ENCODE peak calls at places on chromosomes 7 and 10, in six cellular contexts. D is A549, J is K562, W is GM12878, L is H1, F is HepG2. G is an unnamed sample.

GRCh38 chr10:84706431-84706830 is 378.0 kb downstream of the CCSER2 start:
- DNase-seq in D (no peak), J (no peak), W (no peak), L (no peak), F (no peak), G (no peak)

GRCh38 chr10:3805227-3805790 is 20.3 kb upstream of the KLF6 start:
- DNase-seq in D (peak; percentile 81), J (peak; percentile 45), W (peak; percentile 71), L (no peak), F (no peak), G (no peak)

GRCh38 chr7:120966961-120967360 is 16.4 kb downstream of the ING3 start:
- DNase-seq in D (no peak), J (no peak), W (no peak), L (no peak), F (no peak), G (no peak)

GRCh38 chr10:124698560-124699470 is 45.4 kb downstream of the FAM53B start:
- DNase-seq in D (no peak), J (no peak), W (no peak), L (no peak), F (no peak), G (no peak)

GRCh38 chr7:152436279-152437147 is 710 bp upstream of the KMT2C start:
- DNase-seq in D (peak; percentile 94), J (peak; percentile 98), W (no peak), L (peak; percentile 97), F (peak; percentile 81), G (peak; percentile 100)

GRCh38 chr10:47287365-47287802 is 12.6 kb upstream of the GDF10 start:
- DNase-seq in D (no peak), J (no peak), W (no peak), L (no peak), F (no peak), G (peak; percentile 50)

GRCh38 chr7:39613577-39613976 is 9.8 kb upstream of the RALA start:
- DNase-seq in D (no peak), J (no peak), W (no peak), L (no peak), F (no peak), G (peak; percentile 43)

GRCh38 chr7:2564970-2565546 is 6.3 kb downstream of the IQCE start:
- DNase-seq in D (no peak), J (no peak), W (no peak), L (no peak), F (no peak), G (no peak)

GRCh38 chr10:72691470-72692056 is 380 bp upstream of the MCU start:
- DNase-seq in D (no peak), J (no peak), W (peak; percentile 73), L (no peak), F (peak; percentile 92), G (no peak)

GRCh38 chr7:134290286-134290685 is 26.4 kb downstream of the SLC35B4 start:
- DNase-seq in D (peak; percentile 64), J (no peak), W (no peak), L (no peak), F (no peak), G (no peak)

GRCh38 chr10:118851062-118852035 is 96.6 kb upstream of the CACUL1 start:
- DNase-seq in D (no peak), J (no peak), W (no peak), L (no peak), F (no peak), G (no peak)

GRCh38 chr7:5704534-5704922 is 76.9 kb downstream of the RNF216 start:
- DNase-seq in D (peak; percentile 77), J (peak; percentile 62), W (no peak), L (peak; percentile 71), F (peak; percentile 75), G (peak; percentile 75)

GRCh38 chr7:19705663-19706062 is 3.2 kb downstream of the POLR1F start:
- DNase-seq in D (no peak), J (no peak), W (no peak), L (no peak), F (no peak), G (no peak)

GRCh38 chr7:127226685-127227374 is 25.9 kb downstream of the GRM8 start:
- DNase-seq in D (no peak), J (no peak), W (no peak), L (peak; percentile 51), F (no peak), G (no peak)

GRCh38 chr10:14022954-14023353 is 307.8 kb downstream of the FRMD4A start:
- DNase-seq in D (no peak), J (no peak), W (no peak), L (no peak), F (no peak), G (no peak)

GRCh38 chr10:73408061-73408460 is 5.8 kb downstream of the ANXA7 start:
- DNase-seq in D (no peak), J (no peak), W (no peak), L (no peak), F (no peak), G (no peak)

GRCh38 chr7:42621543-42622219 is 290.2 kb downstream of the C7orf25 start:
- DNase-seq in D (no peak), J (no peak), W (no peak), L (no peak), F (no peak), G (no peak)

GRCh38 chr7:158321056-158321700 is 266.4 kb downstream of the PTPRN2 start:
- DNase-seq in D (no peak), J (no peak), W (no peak), L (peak; percentile 41), F (no peak), G (no peak)

GRCh38 chr10:97921581-97922377 is 72.1 kb downstream of the GOLGA7B start:
- DNase-seq in D (no peak), J (no peak), W (no peak), L (no peak), F (no peak), G (no peak)

GRCh38 chr10:127424594-127425264 is 124.4 kb upstream of the NPS start:
- DNase-seq in D (no peak), J (no peak), W (no peak), L (no peak), F (no peak), G (peak; percentile 80)

GRCh38 chr10:111600772-111601171 is 523.9 kb downstream of the ADRA2A start:
- DNase-seq in D (no peak), J (no peak), W (no peak), L (no peak), F (no peak), G (no peak)

GRCh38 chr7:132095-132482 is 60.3 kb upstream of the FAM20C start:
- DNase-seq in D (no peak), J (no peak), W (no peak), L (no peak), F (no peak), G (no peak)

DNA sequence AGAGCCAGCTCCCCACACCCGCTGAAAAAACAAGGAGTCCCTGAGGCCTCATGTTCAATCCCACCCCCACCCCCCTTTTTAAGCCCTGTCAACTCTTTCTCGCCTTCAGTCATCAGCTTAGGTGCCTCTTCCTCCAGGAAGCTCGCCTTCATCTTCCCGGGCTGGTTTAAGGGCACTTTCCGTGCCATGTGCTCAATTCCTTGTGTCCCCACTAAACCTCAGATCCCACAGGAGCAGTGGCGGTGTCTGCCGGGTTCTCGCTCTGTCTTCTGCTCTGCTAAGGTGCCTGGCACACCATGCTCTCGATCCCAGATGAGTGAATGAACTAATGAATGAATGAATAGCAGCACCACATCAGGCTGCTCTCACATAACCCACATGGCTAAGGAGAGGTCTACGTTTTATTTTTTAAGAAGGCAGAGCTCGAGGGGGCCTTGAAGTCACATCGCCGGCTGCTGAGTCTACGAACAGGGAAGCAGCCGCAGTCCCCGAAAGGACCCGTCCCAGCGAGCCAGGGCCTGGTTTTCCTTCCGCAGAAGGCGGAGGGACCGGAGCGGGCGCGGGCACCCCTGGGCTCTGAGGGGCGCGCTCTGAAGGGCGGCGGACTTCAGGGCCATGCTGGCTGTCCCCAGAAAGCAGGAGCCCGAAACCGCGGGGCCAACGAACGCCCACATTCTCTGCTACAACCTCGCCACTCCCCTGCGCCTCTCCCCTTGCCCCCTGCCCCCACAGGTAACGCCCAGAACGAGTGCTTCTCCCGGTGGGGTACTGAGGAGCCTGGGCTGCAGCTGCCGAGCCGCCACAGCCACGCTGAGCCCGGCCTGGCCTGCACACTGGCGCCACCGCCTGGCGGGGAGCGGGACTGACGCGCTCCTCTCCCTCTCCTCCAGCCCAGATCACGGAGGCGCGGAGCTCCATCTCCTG is 73.4 kb upstream of the KCNMA1 start:
- DNase-seq in D (peak; percentile 48), J (peak; percentile 91), W (no peak), L (peak; percentile 99), F (peak; percentile 5), G (peak; percentile 90)
- TF ChIP-seq CHD2 in D (no peak), J (no peak), W (no peak), L (peak; percentile 25), F (no peak), G (no peak)

DNA sequence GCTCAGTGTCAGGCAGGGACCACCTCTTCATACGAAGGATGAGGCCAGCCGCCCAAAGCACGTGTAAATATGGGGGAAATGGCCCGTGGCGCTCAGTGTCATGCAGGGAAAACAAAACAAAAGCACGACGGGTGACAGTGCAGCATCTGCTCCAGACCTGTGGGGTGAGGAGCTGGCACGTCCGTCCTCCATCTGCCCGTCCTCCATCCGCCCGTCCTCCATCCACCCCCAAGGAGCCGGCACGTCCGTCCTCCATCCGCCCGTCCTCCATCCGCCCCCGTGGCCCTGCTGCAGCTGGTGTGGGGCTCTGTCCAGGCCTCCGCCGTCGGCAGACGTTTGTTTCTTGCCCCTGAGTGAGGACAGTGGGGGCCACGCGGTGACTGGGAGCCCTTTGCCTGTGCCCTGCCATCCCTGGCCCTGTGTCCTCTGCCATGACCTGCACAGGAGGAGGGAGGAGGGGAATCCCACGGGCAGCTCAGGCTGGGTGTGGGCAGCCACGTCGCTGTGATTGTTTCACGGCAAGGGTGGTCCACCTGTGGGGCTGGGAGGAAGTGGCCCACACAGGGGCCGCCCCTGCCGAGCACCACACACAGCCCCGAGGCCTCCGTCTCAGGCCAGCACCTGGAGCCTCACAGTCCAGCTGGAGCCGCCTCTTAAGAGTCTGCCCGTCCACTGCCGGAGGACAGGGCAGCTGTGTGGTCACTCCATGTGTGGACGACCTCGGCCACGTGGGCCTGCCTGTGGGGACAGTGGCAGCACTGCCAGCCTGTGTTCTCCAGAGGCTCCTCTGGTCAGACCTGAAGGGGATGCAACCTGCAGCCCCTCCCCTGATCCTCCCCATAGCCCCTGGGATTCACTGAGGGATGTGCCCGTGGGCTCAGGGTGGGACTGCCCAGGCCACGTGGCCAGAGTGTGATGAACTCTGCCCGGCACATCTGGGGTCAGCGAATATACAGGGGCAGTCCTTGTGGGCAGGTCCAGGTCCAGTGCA is 38.2 kb upstream of the DPYSL4 start:
- DNase-seq in D (no peak), J (no peak), W (no peak), L (no peak), F (no peak), G (no peak)
- TF ChIP-seq RAD21 in D (no peak), J (no peak), W (no peak), L (no peak), F (no peak), G (no peak)

GRCh38 chr10:43259248-43259980 is 7.5 kb downstream of the RASGEF1A start:
- DNase-seq in D (no peak), J (no peak), W (no peak), L (no peak), F (no peak), G (peak; percentile 25)
- TF ChIP-seq CHD2 in D (no peak), J (no peak), W (no peak), L (no peak), F (no peak), G (no peak)

GRCh38 chr10:106682175-106682574 is 482.3 kb downstream of the SORCS1 start:
- DNase-seq in D (no peak), J (no peak), W (no peak), L (no peak), F (no peak), G (no peak)
- TF ChIP-seq RAD21 in D (no peak), J (no peak), W (peak; percentile 59), L (no peak), F (no peak), G (peak; percentile 8)